ENCODE peak calls at places on chromosomes 13 and 19, in ten cellular contexts. Z is fibroblast of lung, Y is neural progenitor cell, C is PC-3, E is DND-41, R is mucosa of descending colon, J is pancreas, H is H1, N is psoas muscle, X is astrocyte. Q is an unnamed sample. For H3K4me1, the result is how much of the 10 kb centered on the place peaks cover.

GRCh38 chr19:35757231-35757748 is 461 bp upstream of the HSPB6 start:
- DNase-seq in Y (peak), N (peak), H (no peak), J (no peak), R (peak), C (peak), Z (peak), E (no peak), X (peak), Q (peak)

GRCh38 chr13:94201022-94201421 is 278.5 kb downstream of the DCT start:
- DNase-seq in C (no peak), Z (no peak), J (no peak), N (no peak), H (no peak), Y (no peak), X (no peak), R (no peak), E (no peak), Q (no peak)

GRCh38 chr13:110379905-110380341 is 72.8 kb downstream of the COL4A2 start:
- DNase-seq in X (peak), R (no peak), N (no peak), Z (no peak), Y (peak), J (no peak), E (no peak), H (no peak), C (peak), Q (no peak)

GRCh38 chr19:7340959-7341837 is 7.5 kb upstream of the ARHGEF18 start:
- DNase-seq in R (peak), X (peak), H (peak), Y (peak), E (peak), C (peak), Z (peak), N (peak), J (peak), Q (peak)

GRCh38 chr13:109610517-109610916 is 175.9 kb downstream of the IRS2 start:
- DNase-seq in R (peak), E (peak), Z (peak), X (no peak), H (peak), J (no peak), C (peak), Y (peak), N (no peak), Q (peak)

GRCh38 chr13:102960959-102961358 is 105.3 kb downstream of the SLC10A2 start:
- DNase-seq in X (no peak), C (no peak), H (no peak), J (no peak), N (no peak), Y (no peak), E (no peak), R (no peak), Z (no peak), Q (no peak)

GRCh38 chr19:41174297-41174928 is 18.6 kb upstream of the CYP2S1 start:
- DNase-seq in R (peak), Y (no peak), C (no peak), X (no peak), N (no peak), J (no peak), E (no peak), Z (no peak), H (no peak), Q (no peak)

GRCh38 chr19:10603084-10603872 is 16.2 kb upstream of the AP1M2 start:
- DNase-seq in N (peak), E (peak), Z (no peak), J (peak), Y (peak), X (no peak), H (no peak), C (no peak), R (peak), Q (peak)

GRCh38 chr19:507286-508203 is at the start of gene TPGS1:
- DNase-seq in J (peak), C (peak), Z (peak), H (no peak), N (peak), R (peak), X (no peak), E (peak), Y (peak), Q (peak)

GRCh38 chr19:44822177-44822576 is 13.3 kb downstream of the BCAM start:
- DNase-seq in J (no peak), H (no peak), C (no peak), Y (no peak), E (no peak), X (no peak), R (no peak), N (no peak), Z (no peak), Q (no peak)

GRCh38 chr13:88288326-88288725 is 617.2 kb downstream of the SLITRK5 start:
- DNase-seq in Y (no peak), Z (no peak), C (no peak), H (no peak), R (no peak), J (no peak), E (no peak), N (no peak), X (no peak), Q (no peak)

GRCh38 chr19:12785431-12786011 is 5.8 kb upstream of the JUNB start:
- DNase-seq in Z (no peak), C (no peak), J (no peak), Y (no peak), R (no peak), E (no peak), X (no peak), N (no peak), H (no peak), Q (peak)

GRCh38 chr19:30374791-30375650 is 2.8 kb downstream of the ZNF536 start:
- DNase-seq in Z (no peak), J (no peak), C (no peak), N (no peak), H (no peak), E (no peak), Y (peak), X (no peak), R (no peak), Q (no peak)

GRCh38 chr19:18951721-18952281 is 10.8 kb upstream of the HOMER3 start:
- DNase-seq in Y (no peak), N (no peak), H (no peak), R (no peak), Z (no peak), E (no peak), X (no peak), J (no peak), C (peak), Q (no peak)

GRCh38 chr13:113785051-113786010 is 26.3 kb downstream of the TMEM255B start:
- DNase-seq in J (no peak), Y (no peak), H (no peak), R (no peak), X (peak), Z (peak), E (peak), N (no peak), C (peak), Q (peak)

GRCh38 chr13:43544011-43544410 is 242.8 kb downstream of the ENOX1 start:
- DNase-seq in C (peak), Y (no peak), H (no peak), J (no peak), Z (peak), E (no peak), R (no peak), X (peak), N (no peak), Q (no peak)

GRCh38 chr13:27481766-27482165 is 31.4 kb upstream of the MTIF3 start:
- DNase-seq in R (no peak), X (no peak), E (no peak), J (peak), C (peak), N (peak), Z (peak), H (peak), Y (peak), Q (peak)

GRCh38 chr13:46858163-46858562 is 38.7 kb downstream of the HTR2A start:
- DNase-seq in Z (no peak), J (no peak), R (no peak), Y (no peak), X (no peak), N (no peak), H (no peak), E (no peak), C (no peak), Q (no peak)

DNA sequence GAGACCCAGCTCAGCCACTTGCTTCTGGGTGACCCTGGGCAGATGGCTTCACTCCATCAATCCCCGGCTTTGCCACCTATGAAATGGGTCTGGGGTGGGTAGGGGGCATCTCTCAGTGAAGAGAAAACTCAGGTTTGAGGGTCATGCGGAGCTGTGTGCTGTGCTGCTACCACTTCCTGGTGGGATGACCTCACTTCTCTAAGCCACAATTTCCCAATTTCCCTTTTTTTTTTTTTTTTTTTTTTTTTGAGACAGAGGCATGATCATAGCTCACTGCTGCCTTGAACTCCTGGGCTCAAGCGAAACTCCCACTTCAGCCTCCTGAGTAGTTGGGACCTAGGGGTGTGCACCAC is 4.6 kb upstream of the PLAUR start:
- DNase-seq in E (no peak), Z (peak), J (peak), Y (no peak), R (no peak), X (no peak), N (no peak), C (no peak), H (no peak), Q (no peak)
- H3K4me1 ChIP-seq in E (under half), Z (under half), J (under half), Y (under half), R (under half), X (under half), N (under half), C (under half), H (under half), Q (under half)

DNA sequence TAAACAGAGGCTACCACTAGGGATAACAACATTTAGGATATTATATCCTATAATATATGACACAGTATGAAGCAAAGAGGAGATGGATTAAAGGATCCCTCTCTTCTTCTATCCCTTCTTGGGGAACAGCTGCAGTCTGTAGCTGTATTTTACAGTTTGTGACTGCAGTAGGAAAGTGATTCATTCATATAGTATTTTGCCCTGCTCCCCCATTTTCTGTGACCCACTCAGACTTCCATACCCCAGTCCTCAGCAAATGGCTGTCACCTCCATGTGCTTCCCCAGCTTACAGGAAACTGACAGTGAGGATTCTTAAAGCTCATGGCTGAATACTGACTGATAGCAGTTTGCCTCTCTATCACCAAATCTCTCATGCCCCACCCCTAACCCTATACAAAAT is 27.5 kb downstream of the MICU2 start:
- DNase-seq in H (no peak), X (no peak), Z (peak), J (no peak), Y (no peak), N (no peak), E (no peak), C (no peak), R (no peak), Q (no peak)
- H3K4me1 ChIP-seq in H (under half), X (under half), Z (under half), J (under half), Y (under half), N (under half), E (under half), C (under half), R (under half), Q (under half)

DNA sequence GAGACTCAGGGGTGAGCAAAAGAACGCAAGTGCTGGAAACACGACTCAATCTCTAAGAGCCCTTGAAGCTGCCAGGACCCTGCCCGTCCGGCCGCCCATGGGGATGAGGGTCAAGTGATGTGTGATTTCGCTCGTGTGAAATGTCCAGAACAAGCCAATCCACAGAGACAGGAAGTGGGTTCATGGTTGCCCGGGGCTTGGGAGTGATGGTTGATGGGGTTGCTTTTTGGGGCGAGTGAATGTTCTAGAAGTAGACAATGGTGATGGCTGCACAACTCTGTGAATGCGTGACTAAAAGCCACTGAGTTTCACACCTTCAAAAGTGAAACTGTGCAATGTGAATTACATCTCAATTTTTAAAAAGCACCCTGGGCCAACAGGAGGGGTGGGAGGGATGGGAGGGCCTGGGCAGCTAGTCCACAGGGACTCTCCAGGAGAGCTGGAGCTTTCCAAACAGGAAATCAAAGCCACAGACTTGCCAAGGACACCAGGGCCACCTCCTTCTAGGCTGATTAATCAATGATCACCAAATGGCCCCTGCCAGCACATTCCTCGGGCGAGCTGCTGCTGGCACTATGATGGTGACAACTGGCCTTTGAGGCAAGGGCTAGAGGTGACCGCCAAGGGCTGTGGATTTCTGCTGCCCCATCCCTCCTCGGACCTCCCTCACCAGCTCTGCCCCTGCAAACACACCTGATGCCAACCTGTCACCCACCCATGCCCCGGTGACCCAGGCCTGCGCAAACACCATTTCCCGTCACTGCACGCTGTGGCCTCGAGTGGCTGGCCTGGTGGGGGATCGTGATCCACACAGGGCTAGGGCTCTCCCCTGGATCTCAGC is 14.0 kb downstream of the DPP9 start:
- DNase-seq in Y (no peak), H (no peak), E (no peak), J (peak), R (no peak), C (no peak), X (no peak), Z (no peak), N (peak), Q (no peak)
- H3K4me1 ChIP-seq in Y (under half), H (under half), E (under half), J (under half), R (under half), C (under half), X (under half), Z (under half), N (half or more), Q (under half)

DNA sequence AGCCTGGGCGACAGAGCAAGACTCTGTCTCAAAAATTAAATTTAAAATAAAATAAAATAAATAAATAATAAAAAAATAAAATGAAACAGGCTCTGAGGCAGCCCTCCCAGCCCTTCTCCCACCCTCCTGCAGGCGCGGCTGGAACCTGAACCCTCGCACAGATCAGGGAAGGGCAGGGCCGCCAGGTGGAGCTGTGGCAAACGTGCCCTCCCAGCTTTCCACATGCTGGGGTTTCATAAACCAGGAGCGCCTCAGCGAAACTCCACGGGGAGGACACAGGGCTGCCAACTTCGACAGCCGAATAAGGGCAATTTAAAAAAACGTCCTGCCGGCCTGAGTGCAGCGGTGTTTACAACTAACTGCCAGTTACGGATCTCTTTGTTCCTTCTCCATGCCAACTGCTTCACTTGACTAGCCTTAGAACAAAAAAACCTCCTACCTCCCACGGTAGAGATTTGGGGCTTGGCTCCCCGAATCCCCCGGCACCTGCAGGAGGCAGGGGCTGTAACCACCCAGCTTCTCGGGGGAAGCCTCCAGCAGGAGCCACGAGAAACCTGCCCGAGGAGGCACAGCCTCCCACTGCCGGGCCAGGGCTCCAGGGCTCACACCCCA is 15.9 kb downstream of the ZNF787 start:
- DNase-seq in E (no peak), Y (peak), Z (peak), N (peak), R (peak), J (peak), X (peak), H (peak), C (peak), Q (peak)
- H3K4me1 ChIP-seq in E (under half), Y (under half), Z (under half), N (under half), R (under half), J (under half), X (under half), H (under half), C (under half), Q (under half)

Q was measured in upper lobe of right lung.